ENCODE peak calls at places on chromosomes 16 and 17, in six cellular contexts. V is heart right ventricle; I is CD4-positive, alpha-beta memory T cell; S is CD8-positive, alpha-beta T cell; D is psoas muscle; O is ascending aorta. Q is an unnamed sample.

GRCh38 chr17:6570731-6571465 is 14.5 kb upstream of the PITPNM3 start:
- DNase-seq in V (no peak), I (no peak), S (no peak), D (no peak), O (no peak), Q (no peak)

GRCh38 chr16:29765167-29766032 is 12.7 kb upstream of the ZG16 start:
- DNase-seq in V (no peak), I (no peak), S (no peak), D (no peak), O (no peak), Q (peak)

GRCh38 chr17:4474093-4474492 is 24.6 kb upstream of the SPNS2 start:
- DNase-seq in V (peak), I (no peak), S (no peak), D (peak), O (no peak), Q (no peak)

GRCh38 chr17:2695961-2696760 is 15.4 kb downstream of the CLUH start:
- DNase-seq in V (no peak), I (no peak), S (no peak), D (no peak), O (peak), Q (no peak)

GRCh38 chr17:8857919-8858318 is 9.6 kb downstream of the PIK3R6 start:
- DNase-seq in V (no peak), I (no peak), S (no peak), D (no peak), O (peak), Q (no peak)

GRCh38 chr17:74433421-74434121 is 1.7 kb downstream of the GPRC5C start:
- DNase-seq in V (no peak), I (no peak), S (no peak), D (no peak), O (peak), Q (no peak)

GRCh38 chr17:21460358-21460757 is 84.2 kb downstream of the KCNJ12 start:
- DNase-seq in V (no peak), I (no peak), S (no peak), D (no peak), O (peak), Q (no peak)

GRCh38 chr16:27154573-27155521 is 48.5 kb upstream of the KDM8 start:
- DNase-seq in V (peak), I (peak), S (peak), D (peak), O (peak), Q (peak)

GRCh38 chr17:77875881-77876509 is 82.5 kb upstream of the TNRC6C start:
- DNase-seq in V (peak), I (no peak), S (no peak), D (no peak), O (no peak), Q (no peak)

GRCh38 chr17:29664743-29665479 is 42.2 kb upstream of the CORO6 start:
- DNase-seq in V (no peak), I (no peak), S (no peak), D (no peak), O (no peak), Q (no peak)
- H3K27ac ChIP-seq in V (peak), I (no peak), S (no peak), D (peak), O (no peak), Q (no peak)

GRCh38 chr17:68289936-68290267 is 1.0 kb downstream of the SLC16A6 start:
- DNase-seq in V (no peak), I (no peak), S (no peak), D (no peak), O (peak), Q (no peak)

GRCh38 chr17:68288375-68288774 is 2.6 kb downstream of the SLC16A6 start:
- DNase-seq in V (no peak), I (no peak), S (no peak), D (no peak), O (peak), Q (no peak)

GRCh38 chr17:68288804-68289203 is 2.1 kb downstream of the SLC16A6 start:
- DNase-seq in V (no peak), I (peak), S (no peak), D (no peak), O (peak), Q (no peak)

GRCh38 chr17:68290268-68290954 is 516 bp downstream of the SLC16A6 start:
- DNase-seq in V (peak), I (peak), S (peak), D (peak), O (peak), Q (peak)

GRCh38 chr17:68289473-68289872 is 1.5 kb downstream of the SLC16A6 start:
- DNase-seq in V (no peak), I (no peak), S (no peak), D (no peak), O (peak), Q (no peak)
- H3K4me3 ChIP-seq in V (no peak), I (peak), S (peak), D (peak), O (no peak), Q (no peak)

GRCh38 chr16:87380403-87380802 is 3.2 kb downstream of the FBXO31 start:
- DNase-seq in V (no peak), I (no peak), S (no peak), D (no peak), O (no peak), Q (no peak)
- H3K27ac ChIP-seq in V (peak), I (peak), S (no peak), D (peak), O (peak), Q (peak)

GRCh38 chr17:35496470-35497290 is 40.8 kb downstream of the SLFN12L start:
- DNase-seq in V (no peak), I (no peak), S (no peak), D (no peak), O (no peak), Q (no peak)
- H3K4me3 ChIP-seq in V (no peak), I (no peak), S (no peak), D (peak), O (no peak), Q (no peak)

GRCh38 chr16:593406-593805 is 3.5 kb downstream of the RAB40C start:
- DNase-seq in V (no peak), I (no peak), S (no peak), D (no peak), O (no peak), Q (peak)
- H3K27ac ChIP-seq in V (no peak), I (no peak), S (no peak), D (peak), O (no peak), Q (peak)